ENCODE peak calls at places on chromosomes 11 and 22, in six cellular contexts. N, L, S, R, P and C are unnamed samples. For H3K27me3 and H3K36me3, the result is how much of the 10 kb centered on the place peaks cover.

GRCh38 chr22:25514436-25514835 is 50.0 kb upstream of the GRK3 start:
- DNase-seq in N (peak), L (peak), S (peak), R (no peak), P (no peak), C (no peak)

GRCh38 chr11:44949160-44950035 is 1.3 kb downstream of the TP53I11 start:
- DNase-seq in N (no peak), L (peak), S (peak), R (no peak), P (no peak), C (peak)

GRCh38 chr22:43001271-43002197 is 13.4 kb downstream of the PACSIN2 start:
- DNase-seq in N (no peak), L (no peak), S (no peak), R (no peak), P (no peak), C (no peak)

GRCh38 chr11:115255006-115255762 is 249.0 kb downstream of the CADM1 start:
- DNase-seq in N (no peak), L (no peak), S (no peak), R (no peak), P (no peak), C (no peak)

GRCh38 chr11:134026655-134027343 is 42.1 kb upstream of the JAM3 start:
- DNase-seq in N (peak), L (peak), S (no peak), R (no peak), P (no peak), C (no peak)

GRCh38 chr11:92332986-92333385 is 108.4 kb downstream of the FAT3 start:
- DNase-seq in N (no peak), L (no peak), S (peak), R (no peak), P (no peak), C (no peak)

GRCh38 chr11:3014314-3014938 is 22.3 kb upstream of the NAP1L4 start:
- DNase-seq in N (no peak), L (no peak), S (no peak), R (no peak), P (no peak), C (peak)

GRCh38 chr11:1893581-1894359 is 2.1 kb upstream of the PRR33 start:
- DNase-seq in N (no peak), L (no peak), S (peak), R (no peak), P (no peak), C (no peak)

GRCh38 chr11:76162336-76163288 is 43.7 kb downstream of the WNT11 start:
- DNase-seq in N (no peak), L (no peak), S (no peak), R (no peak), P (no peak), C (peak)

GRCh38 chr11:94183886-94184264 is 55.2 kb downstream of the PANX1 start:
- DNase-seq in N (peak), L (peak), S (peak), R (no peak), P (peak), C (no peak)

GRCh38 chr11:95647805-95648379 is 141.7 kb downstream of the FAM76B start:
- DNase-seq in N (no peak), L (no peak), S (no peak), R (no peak), P (no peak), C (no peak)

GRCh38 chr11:61787928-61788491 is 4.4 kb downstream of the TMEM258 start:
- DNase-seq in N (peak), L (peak), S (peak), R (no peak), P (peak), C (peak)

GRCh38 chr11:47552086-47552580 is 799 bp downstream of the CELF1 start:
- DNase-seq in N (peak), L (peak), S (peak), R (no peak), P (no peak), C (peak)

DNA sequence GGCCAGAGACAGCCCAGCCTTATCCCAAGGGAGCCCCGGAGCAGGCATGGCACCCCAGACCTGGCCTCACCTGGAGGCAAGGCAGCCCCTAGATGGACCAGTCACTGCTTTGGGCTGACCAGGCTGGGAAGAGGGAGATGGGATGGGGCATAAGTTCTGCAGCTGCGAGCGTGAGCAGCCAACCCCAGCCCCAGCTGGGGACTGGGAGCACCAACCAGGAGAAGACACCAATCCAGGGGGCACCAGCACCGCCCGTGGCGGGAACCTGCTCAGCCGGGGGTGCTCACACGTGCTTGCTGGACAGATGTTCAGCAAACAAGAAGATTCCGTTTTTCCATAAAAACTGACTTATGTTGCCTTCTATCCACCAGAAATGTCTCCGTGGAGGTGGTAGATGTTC is 16.2 kb upstream of the FADD start:
- DNase-seq in N (no peak), L (no peak), S (no peak), R (no peak), P (no peak), C (no peak)
- H3K27me3 ChIP-seq in N (under half), L (under half), S (under half), R (under half), P (under half), C (under half)

GRCh38 chr22:20526628-20527355 is 19.4 kb downstream of the MED15 start:
- DNase-seq in N (peak), L (no peak), S (peak), R (no peak), P (no peak), C (no peak)
- H3K36me3 ChIP-seq in N (under half), L (under half), S (under half), R (under half), P (under half), C (under half)

GRCh38 chr11:416051-416756 is 1.4 kb upstream of the SIGIRR start:
- DNase-seq in N (no peak), L (no peak), S (no peak), R (no peak), P (no peak), C (no peak)
- H3K4me3 ChIP-seq in N (peak), L (peak), S (peak), R (peak), P (peak), C (peak)

GRCh38 chr11:70099578-70100282 is 21.6 kb downstream of the ANO1 start:
- DNase-seq in N (no peak), L (no peak), S (peak), R (no peak), P (no peak), C (no peak)
- H3K27me3 ChIP-seq in N (under half), L (under half), S (under half), R (under half), P (under half), C (under half)